ENCODE peak calls at places on chromosomes 4 and X, in nine cellular contexts. One of them, this sample, is unnamed.

GRCh38 chrX:133085785-133086184 is 11.1 kb downstream of the USP26 start:
- DNase-seq in suprapubic skin: no peak
- DNase-seq in right atrium auricular region: no peak
- DNase-seq in ovary: no peak
- DNase-seq in upper lobe of right lung: no peak
- DNase-seq in HAP-1: no peak
- DNase-seq in osteoblast: no peak
- DNase-seq in IMR-90: no peak
- DNase-seq in sigmoid colon: no peak
- DNase-seq in this sample: no peak

GRCh38 chr4:141131738-141132688 is 1.3 kb downstream of the RNF150 start:
- DNase-seq in suprapubic skin: peak; percentile 78
- DNase-seq in right atrium auricular region: no peak
- DNase-seq in ovary: peak; percentile 70
- DNase-seq in upper lobe of right lung: peak; percentile 66
- DNase-seq in HAP-1: peak; percentile 23
- DNase-seq in osteoblast: peak; percentile 65
- DNase-seq in IMR-90: peak; percentile 20
- DNase-seq in sigmoid colon: peak; percentile 73
- DNase-seq in this sample: peak; percentile 43

GRCh38 chrX:153494541-153495361 is at the start of gene BGN:
- DNase-seq in suprapubic skin: no peak
- DNase-seq in right atrium auricular region: no peak
- DNase-seq in ovary: peak; percentile 69
- DNase-seq in upper lobe of right lung: no peak
- DNase-seq in HAP-1: no peak
- DNase-seq in osteoblast: peak; percentile 95
- DNase-seq in IMR-90: peak; percentile 44
- DNase-seq in sigmoid colon: no peak
- DNase-seq in this sample: peak; percentile 62

GRCh38 chrX:24055043-24055356 is 244 bp downstream of the EIF2S3 start:
- DNase-seq in suprapubic skin: no peak
- DNase-seq in right atrium auricular region: no peak
- DNase-seq in ovary: no peak
- DNase-seq in upper lobe of right lung: no peak
- DNase-seq in HAP-1: no peak
- DNase-seq in osteoblast: no peak
- DNase-seq in IMR-90: no peak
- DNase-seq in sigmoid colon: no peak
- DNase-seq in this sample: no peak

GRCh38 chr4:686371-687040 is 2.4 kb downstream of the SLC49A3 start:
- DNase-seq in suprapubic skin: no peak
- DNase-seq in right atrium auricular region: no peak
- DNase-seq in ovary: no peak
- DNase-seq in upper lobe of right lung: peak; percentile 67
- DNase-seq in HAP-1: no peak
- DNase-seq in osteoblast: no peak
- DNase-seq in IMR-90: no peak
- DNase-seq in sigmoid colon: peak; percentile 69
- DNase-seq in this sample: no peak

GRCh38 chrX:132292753-132293152 is 73.5 kb upstream of the RAP2C start:
- DNase-seq in suprapubic skin: no peak
- DNase-seq in right atrium auricular region: no peak
- DNase-seq in ovary: no peak
- DNase-seq in upper lobe of right lung: no peak
- DNase-seq in HAP-1: peak; percentile 66
- DNase-seq in osteoblast: peak; percentile 82
- DNase-seq in IMR-90: peak; percentile 57
- DNase-seq in sigmoid colon: no peak
- DNase-seq in this sample: no peak

GRCh38 chrX:25968920-25969319 is 169.2 kb upstream of the MAGEB18 start:
- DNase-seq in suprapubic skin: no peak
- DNase-seq in right atrium auricular region: no peak
- DNase-seq in ovary: no peak
- DNase-seq in upper lobe of right lung: no peak
- DNase-seq in HAP-1: peak; percentile 39
- DNase-seq in osteoblast: no peak
- DNase-seq in IMR-90: no peak
- DNase-seq in sigmoid colon: no peak
- DNase-seq in this sample: no peak

GRCh38 chrX:13479452-13479813 is 90.0 kb upstream of the EGFL6 start:
- DNase-seq in suprapubic skin: no peak
- DNase-seq in right atrium auricular region: no peak
- DNase-seq in ovary: no peak
- DNase-seq in upper lobe of right lung: no peak
- DNase-seq in HAP-1: no peak
- DNase-seq in osteoblast: no peak
- DNase-seq in IMR-90: no peak
- DNase-seq in sigmoid colon: no peak
- DNase-seq in this sample: no peak

GRCh38 chr4:73676136-73676535 is 55.9 kb upstream of the RASSF6 start:
- DNase-seq in suprapubic skin: no peak
- DNase-seq in right atrium auricular region: no peak
- DNase-seq in ovary: no peak
- DNase-seq in upper lobe of right lung: no peak
- DNase-seq in HAP-1: no peak
- DNase-seq in osteoblast: no peak
- DNase-seq in IMR-90: no peak
- DNase-seq in sigmoid colon: no peak
- DNase-seq in this sample: no peak

GRCh38 chr4:73675623-73676022 is 55.4 kb upstream of the RASSF6 start:
- DNase-seq in suprapubic skin: no peak
- DNase-seq in right atrium auricular region: no peak
- DNase-seq in ovary: no peak
- DNase-seq in upper lobe of right lung: no peak
- DNase-seq in HAP-1: no peak
- DNase-seq in osteoblast: no peak
- DNase-seq in IMR-90: no peak
- DNase-seq in sigmoid colon: no peak
- DNase-seq in this sample: no peak

GRCh38 chr4:73679836-73680235 is 59.6 kb upstream of the RASSF6 start:
- DNase-seq in suprapubic skin: no peak
- DNase-seq in right atrium auricular region: no peak
- DNase-seq in ovary: no peak
- DNase-seq in upper lobe of right lung: no peak
- DNase-seq in HAP-1: no peak
- DNase-seq in osteoblast: peak; percentile 22
- DNase-seq in IMR-90: peak; percentile 85
- DNase-seq in sigmoid colon: no peak
- DNase-seq in this sample: no peak

GRCh38 chr4:73674451-73674919 is 54.2 kb upstream of the RASSF6 start:
- DNase-seq in suprapubic skin: no peak
- DNase-seq in right atrium auricular region: peak; percentile 75
- DNase-seq in ovary: no peak
- DNase-seq in upper lobe of right lung: no peak
- DNase-seq in HAP-1: no peak
- DNase-seq in osteoblast: no peak
- DNase-seq in IMR-90: peak; percentile 34
- DNase-seq in sigmoid colon: no peak
- DNase-seq in this sample: peak; percentile 8

DNA sequence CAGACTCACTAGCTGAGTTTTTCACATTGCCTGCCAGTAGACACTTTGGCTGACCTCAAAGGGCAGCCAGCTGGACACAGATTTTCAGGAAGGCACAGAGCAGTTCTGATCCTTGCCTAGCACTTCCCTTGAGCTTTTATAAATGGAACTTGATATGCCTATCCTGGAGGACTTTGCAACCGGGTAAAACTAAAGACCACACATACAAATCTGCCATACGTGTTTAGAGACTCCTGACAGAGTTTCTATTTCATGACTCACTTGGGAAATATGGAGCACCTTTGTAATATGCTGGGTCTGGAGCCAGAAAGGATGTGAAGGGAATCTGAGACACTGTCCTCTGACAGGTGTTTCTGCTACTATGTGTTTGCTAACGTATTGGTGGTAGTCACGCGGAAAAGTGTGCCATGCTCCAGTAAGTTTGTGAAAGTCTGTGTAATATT is 56.7 kb upstream of the RASSF6 start:
- DNase-seq in suprapubic skin: no peak
- DNase-seq in right atrium auricular region: no peak
- DNase-seq in ovary: peak; percentile 68
- DNase-seq in upper lobe of right lung: no peak
- DNase-seq in HAP-1: no peak
- DNase-seq in osteoblast: no peak
- DNase-seq in IMR-90: peak; percentile 88
- DNase-seq in sigmoid colon: no peak
- DNase-seq in this sample: no peak
- H3K4me3 ChIP-seq in suprapubic skin: no peak overlapping the region
- H3K4me3 ChIP-seq in right atrium auricular region: no peak overlapping the region
- H3K4me3 ChIP-seq in ovary: no peak overlapping the region
- H3K4me3 ChIP-seq in upper lobe of right lung: no peak overlapping the region
- H3K4me3 ChIP-seq in HAP-1: no peak overlapping the region
- H3K4me3 ChIP-seq in osteoblast: no peak overlapping the region
- H3K4me3 ChIP-seq in IMR-90: no peak overlapping the region
- H3K4me3 ChIP-seq in sigmoid colon: no peak overlapping the region
- H3K4me3 ChIP-seq in this sample: no peak overlapping the region

GRCh38 chr4:43560047-43560446 is 667.5 kb downstream of the GRXCR1 start:
- DNase-seq in suprapubic skin: no peak
- DNase-seq in right atrium auricular region: no peak
- DNase-seq in ovary: no peak
- DNase-seq in upper lobe of right lung: no peak
- DNase-seq in HAP-1: no peak
- DNase-seq in osteoblast: no peak
- DNase-seq in IMR-90: no peak
- DNase-seq in sigmoid colon: no peak
- DNase-seq in this sample: no peak

GRCh38 chr4:43567644-43568043 is 675.1 kb downstream of the GRXCR1 start:
- DNase-seq in suprapubic skin: no peak
- DNase-seq in right atrium auricular region: no peak
- DNase-seq in ovary: no peak
- DNase-seq in upper lobe of right lung: no peak
- DNase-seq in HAP-1: no peak
- DNase-seq in osteoblast: no peak
- DNase-seq in IMR-90: no peak
- DNase-seq in sigmoid colon: no peak
- DNase-seq in this sample: no peak

GRCh38 chr4:43564601-43565000 is 672.1 kb downstream of the GRXCR1 start:
- DNase-seq in suprapubic skin: no peak
- DNase-seq in right atrium auricular region: no peak
- DNase-seq in ovary: no peak
- DNase-seq in upper lobe of right lung: no peak
- DNase-seq in HAP-1: no peak
- DNase-seq in osteoblast: no peak
- DNase-seq in IMR-90: no peak
- DNase-seq in sigmoid colon: no peak
- DNase-seq in this sample: no peak

DNA sequence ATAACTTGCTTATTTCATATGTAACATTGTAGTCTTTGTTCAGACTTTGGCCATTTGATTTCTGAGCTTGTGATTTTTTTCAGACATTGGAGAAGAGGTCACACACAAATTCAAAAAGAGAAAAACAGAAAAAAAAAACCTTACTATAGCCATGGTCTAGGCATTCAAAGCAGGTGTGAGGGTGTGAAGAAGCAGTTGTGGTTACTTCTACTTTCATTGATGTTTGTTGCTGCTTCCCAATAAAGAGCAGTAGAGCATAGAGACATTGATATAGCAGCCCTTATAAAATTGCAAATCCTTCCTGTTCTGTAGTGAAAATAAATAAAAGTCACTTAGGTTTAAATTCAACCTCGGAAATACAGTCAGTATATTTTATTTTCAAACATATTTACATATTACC is 671.6 kb downstream of the GRXCR1 start:
- DNase-seq in suprapubic skin: no peak
- DNase-seq in right atrium auricular region: no peak
- DNase-seq in ovary: no peak
- DNase-seq in upper lobe of right lung: no peak
- DNase-seq in HAP-1: no peak
- DNase-seq in osteoblast: no peak
- DNase-seq in IMR-90: no peak
- DNase-seq in sigmoid colon: no peak
- DNase-seq in this sample: no peak
- H3K4me1 ChIP-seq in suprapubic skin: no peaks in the 10 kb centered on the region
- H3K4me1 ChIP-seq in right atrium auricular region: no peaks in the 10 kb centered on the region
- H3K4me1 ChIP-seq in ovary: no peaks in the 10 kb centered on the region
- H3K4me1 ChIP-seq in upper lobe of right lung: no peaks in the 10 kb centered on the region
- H3K4me1 ChIP-seq in HAP-1: no peaks in the 10 kb centered on the region
- H3K4me1 ChIP-seq in osteoblast: no peaks in the 10 kb centered on the region
- H3K4me1 ChIP-seq in IMR-90: no peaks in the 10 kb centered on the region
- H3K4me1 ChIP-seq in sigmoid colon: no peaks in the 10 kb centered on the region
- H3K4me1 ChIP-seq in this sample: no peaks in the 10 kb centered on the region

GRCh38 chr4:5710962-5711478 is at the start of gene EVC:
- DNase-seq in suprapubic skin: peak; percentile 89
- DNase-seq in right atrium auricular region: peak; percentile 85
- DNase-seq in ovary: peak; percentile 90
- DNase-seq in upper lobe of right lung: peak; percentile 90
- DNase-seq in HAP-1: peak; percentile 77
- DNase-seq in osteoblast: peak; percentile 99
- DNase-seq in IMR-90: peak; percentile 74
- DNase-seq in sigmoid colon: peak; percentile 94
- DNase-seq in this sample: peak; percentile 78
- H3K4me3 ChIP-seq in suprapubic skin: peak within 1 kb of the TSS; percentile 62
- H3K4me3 ChIP-seq in right atrium auricular region: peak within 1 kb of the TSS; percentile 51
- H3K4me3 ChIP-seq in ovary: peak within 1 kb of the TSS; percentile 59
- H3K4me3 ChIP-seq in upper lobe of right lung: peak within 1 kb of the TSS; percentile 57
- H3K4me3 ChIP-seq in HAP-1: peak within 1 kb of the TSS; percentile 41
- H3K4me3 ChIP-seq in osteoblast: peak within 1 kb of the TSS; percentile 89
- H3K4me3 ChIP-seq in IMR-90: peak within 1 kb of the TSS; percentile 83
- H3K4me3 ChIP-seq in sigmoid colon: peak within 1 kb of the TSS; percentile 63
- H3K4me3 ChIP-seq in this sample: peak within 1 kb of the TSS; percentile 64

DNA sequence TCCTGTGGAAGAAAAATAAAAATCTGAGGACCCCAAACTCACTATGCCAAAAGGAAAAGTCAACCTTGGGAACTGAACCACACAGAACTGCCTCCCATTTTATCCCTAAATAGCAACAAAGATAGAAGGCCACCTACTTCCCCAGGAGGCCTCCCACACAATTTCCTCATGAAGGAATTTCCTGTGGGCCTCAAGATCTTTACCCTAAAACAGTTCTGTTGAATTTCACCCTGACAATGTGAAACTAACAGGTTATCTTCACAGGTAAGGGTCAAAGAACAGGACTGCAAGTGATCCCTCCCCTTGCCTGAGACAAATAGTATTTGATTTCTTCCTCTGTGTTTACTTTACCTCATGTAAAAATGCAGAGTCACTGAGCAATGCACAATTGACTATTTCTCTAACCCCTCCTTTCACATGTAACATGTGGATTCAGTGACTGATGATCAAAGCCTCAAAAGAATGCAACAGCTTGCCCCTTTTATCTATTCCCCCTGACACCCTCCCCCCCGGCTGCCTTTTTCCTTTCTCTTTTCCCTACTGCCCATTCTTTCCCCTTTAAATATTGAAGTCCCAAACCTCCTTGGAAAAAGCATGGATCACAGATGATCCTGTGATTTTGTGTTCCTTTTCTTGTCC is 33.3 kb downstream of the MEPE start:
- DNase-seq in suprapubic skin: no peak
- DNase-seq in right atrium auricular region: no peak
- DNase-seq in ovary: no peak
- DNase-seq in upper lobe of right lung: no peak
- DNase-seq in HAP-1: peak; percentile 78
- DNase-seq in osteoblast: no peak
- DNase-seq in IMR-90: peak; percentile 28
- DNase-seq in sigmoid colon: no peak
- DNase-seq in this sample: no peak
- H3K4me1 ChIP-seq in suprapubic skin: no peaks in the 10 kb centered on the region
- H3K4me1 ChIP-seq in right atrium auricular region: no peaks in the 10 kb centered on the region
- H3K4me1 ChIP-seq in ovary: no peaks in the 10 kb centered on the region
- H3K4me1 ChIP-seq in upper lobe of right lung: no peaks in the 10 kb centered on the region
- H3K4me1 ChIP-seq in HAP-1: peaks cover 16% of the 10 kb centered on the region
- H3K4me1 ChIP-seq in osteoblast: peaks cover 9% of the 10 kb centered on the region
- H3K4me1 ChIP-seq in IMR-90: no peaks in the 10 kb centered on the region
- H3K4me1 ChIP-seq in sigmoid colon: no peaks in the 10 kb centered on the region
- H3K4me1 ChIP-seq in this sample: no peaks in the 10 kb centered on the region